ENCODE peak calls at places on chromosomes 3 and 15, in four cellular contexts. E is CD4-positive, alpha-beta memory T cell; Q is aorta; U is astrocyte. V is an unnamed sample. For H3K4me1, the result is how much of the 10 kb centered on the place peaks cover.

GRCh38 chr3:21839592-21839991 is 88.6 kb upstream of the ZNF385D start:
- DNase-seq in E (no peak), Q (no peak), U (peak), V (peak)

GRCh38 chr3:46318207-46318606 is 35.7 kb upstream of the CCR2 start:
- DNase-seq in E (no peak), Q (no peak), U (no peak), V (no peak)

GRCh38 chr3:150129181-150129580 is 158.5 kb upstream of the PFN2 start:
- DNase-seq in E (no peak), Q (no peak), U (no peak), V (no peak)

GRCh38 chr15:83970290-83970890 is 265.2 kb upstream of the GOLGA6L4 start:
- DNase-seq in E (no peak), Q (no peak), U (no peak), V (no peak)

GRCh38 chr3:156806698-156807097 is 19.5 kb upstream of the LEKR1 start:
- DNase-seq in E (no peak), Q (no peak), U (no peak), V (no peak)

GRCh38 chr15:98801234-98801561 is 152.9 kb downstream of the IGF1R start:
- DNase-seq in E (no peak), Q (no peak), U (no peak), V (no peak)

GRCh38 chr3:178193846-178194245 is 342.4 kb upstream of the KCNMB2 start:
- DNase-seq in E (no peak), Q (no peak), U (no peak), V (no peak)

GRCh38 chr15:40106203-40107161 is 2.2 kb downstream of the BMF start:
- DNase-seq in E (no peak), Q (no peak), U (no peak), V (peak)

GRCh38 chr15:88467935-88468528 is 524 bp downstream of the MRPS11 start:
- DNase-seq in E (no peak), Q (no peak), U (no peak), V (peak)

GRCh38 chr3:46863261-46863782 is at the start of gene MYL3:
- DNase-seq in E (peak), Q (peak), U (no peak), V (no peak)

GRCh38 chr3:59496250-59496649 is 446.4 kb upstream of the CFAP20DC start:
- DNase-seq in E (no peak), Q (no peak), U (no peak), V (no peak)

GRCh38 chr15:43168192-43169107 is 16.8 kb upstream of the CCNDBP1 start:
- DNase-seq in E (no peak), Q (no peak), U (peak), V (peak)

GRCh38 chr3:169624533-169624972 is 39.0 kb downstream of the MECOM start:
- DNase-seq in E (no peak), Q (no peak), U (peak), V (no peak)

GRCh38 chr3:142276780-142277179 is 51.4 kb upstream of the GK5 start:
- DNase-seq in E (no peak), Q (no peak), U (peak), V (peak)

GRCh38 chr3:193605876-193606275 is 12.9 kb downstream of the OPA1 start:
- DNase-seq in E (peak), Q (no peak), U (peak), V (peak)

DNA sequence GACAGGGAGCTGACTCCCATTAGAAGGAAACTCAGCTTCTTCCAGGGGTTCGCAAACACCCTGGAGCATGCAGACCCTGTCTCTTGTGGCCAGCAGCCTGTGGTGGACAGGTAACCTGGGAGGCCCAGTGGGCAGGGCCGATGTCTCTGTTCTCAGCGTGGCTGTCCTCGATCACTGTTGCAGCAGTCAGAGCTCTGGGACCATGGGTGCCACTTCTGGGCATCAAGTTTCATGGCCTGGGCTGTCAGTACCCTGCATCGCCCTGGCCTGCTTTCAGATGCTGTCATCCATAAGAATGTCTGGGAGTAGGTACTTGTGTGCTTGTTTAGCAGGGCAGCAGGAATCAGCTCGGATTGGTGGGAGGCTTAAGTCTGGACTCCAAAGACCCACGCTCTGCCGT is 54.4 kb downstream of the SLC6A6 start:
- DNase-seq in E (no peak), Q (no peak), U (no peak), V (no peak)
- H3K4me1 ChIP-seq in E (under half), Q (under half), U (half or more), V (under half)

DNA sequence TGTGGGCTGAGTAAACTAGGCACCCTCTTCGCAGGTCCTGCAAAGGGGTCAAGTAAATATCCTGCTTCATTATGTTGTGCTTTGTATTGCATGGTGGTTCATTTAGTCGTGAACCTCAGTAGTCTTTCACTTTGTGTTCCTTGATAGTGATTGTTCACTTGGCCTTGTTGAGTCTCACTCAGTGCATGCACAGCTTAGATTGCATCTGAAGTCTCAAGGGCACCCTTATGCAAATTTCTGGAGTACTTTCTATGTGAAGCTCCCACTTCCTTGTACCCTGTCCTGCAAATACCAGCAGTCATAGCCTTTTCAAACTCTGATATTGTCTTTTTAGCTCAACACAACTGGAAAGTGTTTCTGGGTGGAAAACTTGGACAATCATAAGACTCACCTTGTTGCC is 519.2 kb downstream of the NAALADL2 start:
- DNase-seq in E (no peak), Q (no peak), U (no peak), V (no peak)
- H3K4me1 ChIP-seq in E (under half), Q (under half), U (under half), V (under half)

GRCh38 chr15:72156928-72157327 is 38.7 kb downstream of the SENP8 start:
- DNase-seq in E (no peak), Q (no peak), U (no peak), V (no peak)

GRCh38 chr15:72162569-72162968 is 35.0 kb downstream of the GRAMD2A start:
- DNase-seq in E (no peak), Q (no peak), U (no peak), V (no peak)

GRCh38 chr15:72161351-72162132 is 36.0 kb downstream of the GRAMD2A start:
- DNase-seq in E (no peak), Q (no peak), U (no peak), V (no peak)

GRCh38 chr15:72163719-72164118 is 33.9 kb downstream of the GRAMD2A start:
- DNase-seq in E (no peak), Q (no peak), U (no peak), V (no peak)

DNA sequence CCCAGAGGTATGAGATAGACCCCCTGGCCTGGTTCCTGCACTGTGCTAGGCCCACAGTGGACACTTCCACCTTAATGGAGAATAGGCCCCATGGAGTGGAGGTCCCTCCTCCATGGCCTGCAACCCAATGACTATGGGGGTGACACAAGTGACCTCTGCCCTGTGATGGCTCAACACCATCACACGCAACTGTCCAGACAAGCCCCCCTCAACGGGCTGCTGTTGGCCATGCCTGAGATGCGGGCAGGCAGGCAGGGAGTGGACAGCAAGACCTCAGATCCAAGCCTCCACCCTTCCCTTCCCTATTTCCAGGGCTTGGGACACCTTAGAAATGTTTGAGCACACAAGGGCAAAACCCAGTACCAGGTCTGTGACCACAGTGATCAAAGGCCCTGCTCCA is 36.7 kb downstream of the GRAMD2A start:
- DNase-seq in E (no peak), Q (no peak), U (no peak), V (no peak)
- H3K4me1 ChIP-seq in E (under half), Q (under half), U (under half), V (under half)

DNA sequence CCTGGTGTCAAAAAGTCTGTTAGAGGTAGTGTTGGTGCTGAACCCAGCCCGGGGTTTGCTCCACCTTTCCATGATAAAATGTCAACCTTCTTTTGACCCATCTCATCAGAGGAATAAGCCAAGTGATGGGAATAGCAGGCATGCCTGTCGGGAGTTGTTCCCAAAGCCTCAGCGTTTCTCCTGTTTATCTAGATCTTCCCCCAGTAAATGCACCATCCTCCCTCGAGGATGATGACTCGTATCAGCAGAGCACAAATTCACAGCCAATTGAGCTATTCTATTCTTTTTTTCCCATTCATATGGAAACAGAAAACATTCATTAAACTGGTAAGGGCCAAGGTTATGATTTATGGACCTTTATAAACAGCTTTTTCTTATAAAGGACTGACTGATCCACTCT is 207.1 kb downstream of the PLCL2 start:
- DNase-seq in E (no peak), Q (no peak), U (no peak), V (peak)
- H3K4me1 ChIP-seq in E (under half), Q (under half), U (under half), V (under half)

DNA sequence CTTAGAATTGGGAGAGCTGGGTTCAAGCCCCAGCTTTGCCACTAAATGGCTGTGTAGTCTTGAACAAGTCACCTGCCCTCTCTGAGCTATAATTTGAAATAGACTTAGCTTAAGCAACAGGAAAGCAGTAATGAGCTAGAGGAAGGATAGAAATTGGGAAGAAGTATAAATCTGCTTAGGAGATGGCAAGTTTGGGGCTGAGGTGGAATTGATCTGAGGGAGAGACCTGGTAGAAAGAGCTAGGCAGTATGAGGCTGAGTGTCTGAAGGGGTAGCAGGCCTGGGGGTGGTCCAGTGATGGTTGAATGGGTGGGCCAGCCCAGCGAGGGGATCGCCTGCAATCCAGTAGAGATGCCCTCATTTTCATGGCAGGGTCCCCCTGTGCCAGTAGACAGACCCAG is 22.9 kb downstream of the LPP start:
- DNase-seq in E (no peak), Q (no peak), U (no peak), V (no peak)
- H3K4me1 ChIP-seq in E (under half), Q (under half), U (under half), V (under half)

DNA sequence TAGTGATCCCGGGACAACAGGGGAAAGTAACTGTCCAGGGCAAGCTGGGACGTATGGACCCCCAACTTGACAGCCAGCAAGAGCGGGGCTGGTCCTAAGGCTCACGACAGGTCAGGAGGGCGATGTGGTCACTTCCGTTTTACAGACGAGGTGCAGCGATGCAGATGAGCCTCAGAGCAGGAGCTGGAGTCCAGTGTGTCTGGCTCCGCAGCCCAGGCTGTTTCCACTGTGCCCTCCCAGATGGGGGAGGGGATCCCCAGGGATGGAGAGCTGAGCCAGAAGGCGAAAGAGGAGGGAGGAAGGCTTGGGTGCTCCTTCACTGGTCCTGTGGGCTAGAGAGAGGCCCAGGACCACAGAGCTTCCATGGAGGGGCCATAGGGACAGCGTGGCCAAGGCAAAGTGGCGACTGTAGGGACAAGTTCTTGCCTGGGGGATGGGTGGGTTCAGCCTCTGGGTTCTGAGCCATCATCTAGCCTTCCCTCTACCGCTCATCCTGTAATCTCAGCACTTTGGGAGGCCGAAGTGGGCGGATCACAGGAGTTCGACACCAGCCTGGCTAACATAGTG is 5.7 kb downstream of the SNX33 start:
- DNase-seq in E (no peak), Q (no peak), U (no peak), V (no peak)
- H3K4me1 ChIP-seq in E (under half), Q (under half), U (under half), V (half or more)

DNA sequence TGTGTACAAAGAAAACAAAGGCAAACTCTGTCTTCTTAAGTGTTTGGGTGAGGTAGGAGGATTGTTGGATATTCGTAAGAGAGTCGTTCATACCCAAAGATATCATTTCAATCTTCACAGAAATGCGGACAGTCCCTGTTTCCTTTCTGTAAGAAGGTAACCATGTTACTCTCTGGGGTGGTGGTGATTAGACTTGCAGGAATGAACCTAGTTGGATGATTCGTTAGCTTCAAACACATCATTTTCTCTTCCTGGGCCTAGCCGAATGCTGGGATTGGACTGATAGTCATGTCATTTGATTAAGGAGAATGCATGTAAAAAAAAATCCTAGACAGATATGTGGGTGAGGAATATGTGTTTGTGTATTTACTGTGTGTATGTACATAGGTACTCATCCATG is 12.4 kb downstream of the SLCO3A1 start:
- DNase-seq in E (no peak), Q (no peak), U (peak), V (peak)
- H3K4me1 ChIP-seq in E (half or more), Q (under half), U (under half), V (under half)